ENCODE peak calls at places on chromosomes 13 and 19, in nine cellular contexts. K is T-helper 17 cell; P is T-cell; N is NCI-H1930; H is stimulated activated CD4-positive, alpha-beta T cell treated with anti-CD3 and anti-CD28 coated beads, Interleukin-4, amount 100 ng/mL, for 1 hour; X is NCI-H1694; U is left ventricle myocardium inferior; D is foreskin fibroblast; W is hepatic stellate cell. I is an unnamed sample.
A peak's percentile ranks its signal among the peaks of the same experiment; 100 is the strongest.

GRCh38 chr13:23743269-23743668 is 145.9 kb downstream of the MIPEP start:
- DNase-seq in K (no peak), P (no peak), N (no peak), H (no peak), X (no peak), U (no peak), D (no peak), W (no peak), I (no peak)

GRCh38 chr13:23984541-23984940 is 87.2 kb upstream of the C1QTNF9B start:
- DNase-seq in K (no peak), P (no peak), N (no peak), H (no peak), X (no peak), U (no peak), D (no peak), W (no peak), I (no peak)

GRCh38 chr13:39784347-39784746 is 128.9 kb downstream of the COG6 start:
- DNase-seq in K (no peak), P (no peak), N (no peak), H (no peak), X (no peak), U (no peak), D (no peak), W (no peak), I (peak; percentile 21)

GRCh38 chr19:54646331-54646841 is 16.1 kb downstream of the LILRB1 start:
- DNase-seq in K (no peak), P (no peak), N (no peak), H (no peak), X (no peak), U (no peak), D (no peak), W (no peak), I (no peak)

GRCh38 chr13:43268632-43269031 is 245.2 kb downstream of the DNAJC15 start:
- DNase-seq in K (no peak), P (no peak), N (no peak), H (no peak), X (no peak), U (no peak), D (no peak), W (no peak), I (no peak)

GRCh38 chr13:30446122-30446500 is 19.6 kb downstream of the HMGB1 start:
- DNase-seq in K (no peak), P (no peak), N (no peak), H (no peak), X (no peak), U (no peak), D (no peak), W (no peak), I (no peak)

GRCh38 chr19:17243854-17244617 is 1.7 kb downstream of the NR2F6 start:
- DNase-seq in K (no peak), P (no peak), N (no peak), H (no peak), X (no peak), U (peak; percentile 75), D (no peak), W (peak; percentile 78), I (peak; percentile 40)

GRCh38 chr19:611506-611869 is 21.8 kb downstream of the HCN2 start:
- DNase-seq in K (no peak), P (no peak), N (no peak), H (peak; percentile 64), X (no peak), U (no peak), D (peak; percentile 69), W (peak; percentile 98), I (peak; percentile 99)

GRCh38 chr13:27772651-27773425 is 19.4 kb upstream of the GSX1 start:
- DNase-seq in K (no peak), P (no peak), N (no peak), H (no peak), X (no peak), U (no peak), D (no peak), W (no peak), I (no peak)